ENCODE peak calls at places on chromosomes 11 and 22, in six cellular contexts. A is right lobe of liver, K is natural killer cell, E is BJ, I is WTC11, J is left ventricle myocardium inferior. V is an unnamed sample.

GRCh38 chr11:102393272-102393730 is 46.3 kb downstream of the BIRC2 start:
- DNase-seq in A (no peak), K (no peak), E (no peak), I (no peak), J (no peak), V (no peak)

GRCh38 chr22:31106651-31107205 is 640 bp downstream of the SELENOM start:
- DNase-seq in A (no peak), K (no peak), E (no peak), I (no peak), J (no peak), V (no peak)

GRCh38 chr11:33685061-33685460 is 15.6 kb downstream of the C11orf91 start:
- DNase-seq in A (no peak), K (no peak), E (no peak), I (no peak), J (no peak), V (no peak)

GRCh38 chr22:26883393-26883792 is 226.0 kb downstream of the MIAT start:
- DNase-seq in A (no peak), K (no peak), E (no peak), I (no peak), J (no peak), V (no peak)

GRCh38 chr11:57566035-57566504 is 1.4 kb downstream of the UBE2L6 start:
- DNase-seq in A (no peak), K (no peak), E (no peak), I (no peak), J (no peak), V (no peak)

GRCh38 chr11:15158351-15159015 is 43.8 kb downstream of the INSC start:
- DNase-seq in A (no peak), K (no peak), E (peak; percentile 52), I (no peak), J (no peak), V (no peak)

GRCh38 chr11:117841582-117842031 is 17.1 kb upstream of the FXYD2 start:
- DNase-seq in A (peak; percentile 28), K (peak; percentile 4), E (no peak), I (no peak), J (no peak), V (no peak)

GRCh38 chr11:18384157-18384641 is 10.2 kb upstream of the LDHA start:
- DNase-seq in A (peak; percentile 68), K (no peak), E (peak; percentile 96), I (no peak), J (peak; percentile 48), V (no peak)

GRCh38 chr22:49934891-49935557 is 16.6 kb downstream of the CRELD2 start:
- DNase-seq in A (peak; percentile 88), K (peak; percentile 72), E (no peak), I (peak; percentile 79), J (peak; percentile 90), V (peak; percentile 84)

GRCh38 chr11:132655187-132655855 is 877.0 kb downstream of the OPCML start:
- DNase-seq in A (no peak), K (no peak), E (no peak), I (no peak), J (no peak), V (no peak)

GRCh38 chr11:370087-370941 is 1.0 kb downstream of the B4GALNT4 start:
- DNase-seq in A (peak; percentile 55), K (no peak), E (no peak), I (peak; percentile 73), J (no peak), V (no peak)

GRCh38 chr11:108516125-108516524 is 17.9 kb upstream of the POGLUT3 start:
- DNase-seq in A (no peak), K (no peak), E (no peak), I (no peak), J (no peak), V (no peak)

GRCh38 chr11:100403817-100404216 is 283.3 kb upstream of the ARHGAP42 start:
- DNase-seq in A (no peak), K (no peak), E (peak; percentile 37), I (no peak), J (no peak), V (no peak)

GRCh38 chr22:39498802-39499201 is 3.3 kb upstream of the MIEF1 start:
- DNase-seq in A (peak; percentile 22), K (no peak), E (no peak), I (no peak), J (no peak), V (no peak)

GRCh38 chr11:128928400-128928799 is 14.3 kb downstream of the TP53AIP1 start:
- DNase-seq in A (no peak), K (no peak), E (no peak), I (no peak), J (no peak), V (no peak)

GRCh38 chr22:40070701-40071100 is 75.9 kb downstream of the FAM83F start:
- DNase-seq in A (no peak), K (no peak), E (peak; percentile 19), I (no peak), J (no peak), V (no peak)

GRCh38 chr22:41021655-41022454 is 70.5 kb upstream of the EP300 start:
- DNase-seq in A (peak; percentile 75), K (peak; percentile 32), E (no peak), I (peak; percentile 69), J (peak; percentile 75), V (peak; percentile 11)

GRCh38 chr11:125910450-125910849 is 6.1 kb downstream of the DDX25 start:
- DNase-seq in A (no peak), K (no peak), E (no peak), I (no peak), J (no peak), V (no peak)

GRCh38 chr11:272195-272930 is 5.8 kb upstream of the NLRP6 start:
- DNase-seq in A (no peak), K (no peak), E (no peak), I (no peak), J (no peak), V (no peak)

GRCh38 chr11:47992959-47993820 is 12.8 kb downstream of the PTPRJ start:
- DNase-seq in A (peak; percentile 19), K (no peak), E (peak; percentile 29), I (no peak), J (no peak), V (no peak)

GRCh38 chr11:47994417-47994816 is 14.1 kb downstream of the PTPRJ start:
- DNase-seq in A (peak; percentile 27), K (no peak), E (no peak), I (no peak), J (no peak), V (no peak)

GRCh38 chr11:47989779-47990178 is 9.4 kb downstream of the PTPRJ start:
- DNase-seq in A (no peak), K (no peak), E (no peak), I (no peak), J (no peak), V (no peak)

GRCh38 chr11:47991266-47991830 is 11.0 kb downstream of the PTPRJ start:
- DNase-seq in A (no peak), K (no peak), E (no peak), I (no peak), J (no peak), V (no peak)

DNA sequence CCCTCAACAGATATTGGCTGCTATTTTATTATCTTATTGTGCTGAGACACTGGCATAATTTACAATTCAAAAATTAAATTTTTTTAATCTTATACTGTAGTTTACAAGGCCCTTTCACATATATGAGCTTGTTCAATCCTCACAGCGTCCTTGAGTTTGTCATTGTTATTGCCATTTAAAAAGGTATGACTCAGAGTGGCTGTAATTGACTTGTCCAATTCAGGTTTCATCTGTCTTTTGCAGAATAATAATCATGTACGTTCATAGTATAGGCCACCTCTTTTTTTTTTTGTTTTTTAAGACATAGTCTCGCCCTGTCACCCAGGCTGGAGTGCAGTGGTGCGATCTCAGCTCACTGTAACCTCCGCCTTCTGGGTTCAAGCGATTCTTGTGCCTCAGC is 11.5 kb downstream of the PTPRJ start:
- DNase-seq in A (no peak), K (no peak), E (no peak), I (no peak), J (no peak), V (no peak)
- TF ChIP-seq CTCF in A (no peak), K (no peak), E (no peak), I (no peak), J (no peak), V (no peak)

DNA sequence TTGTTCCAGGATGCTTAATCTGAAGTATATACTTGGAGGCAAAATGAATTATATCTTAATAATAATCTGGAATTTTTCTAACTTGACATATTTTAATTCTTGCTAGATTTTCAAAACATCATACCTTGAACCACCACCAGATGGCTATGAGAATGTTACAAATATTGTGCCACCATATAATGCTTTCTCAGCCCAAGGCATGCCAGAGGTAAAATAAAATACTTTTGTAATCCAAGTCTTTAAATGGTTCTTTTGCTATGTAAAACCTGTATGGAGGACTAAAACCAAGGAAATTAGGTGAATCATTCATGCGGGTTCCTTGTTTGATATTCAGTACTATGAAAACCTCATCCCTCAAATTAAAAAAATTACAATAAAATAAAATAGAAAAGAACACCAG is 14.4 kb downstream of the NAALAD2 start:
- DNase-seq in A (no peak), K (no peak), E (no peak), I (no peak), J (no peak), V (no peak)
- TF ChIP-seq CTCF in A (no peak), K (no peak), E (no peak), I (no peak), J (no peak), V (no peak)

DNA sequence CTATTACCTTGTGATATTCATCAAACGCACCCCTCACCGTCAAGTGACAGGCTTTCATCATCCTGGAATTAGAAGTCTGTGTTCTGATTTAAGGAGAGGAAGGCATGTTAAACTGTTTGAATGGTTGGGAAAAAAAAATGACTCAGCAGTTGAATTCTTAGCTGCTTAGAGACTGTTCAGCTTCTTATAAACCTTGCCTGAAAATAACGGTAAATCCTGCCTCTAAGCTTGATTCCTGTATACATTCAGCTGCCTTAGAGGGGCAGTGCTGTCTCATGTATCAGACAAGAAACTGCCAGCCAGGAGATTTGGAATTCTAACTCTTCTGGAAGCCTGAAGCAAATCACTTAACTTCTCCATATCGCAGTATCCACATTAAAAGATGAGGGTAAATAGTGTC is 437.4 kb downstream of the JRKL start:
- DNase-seq in A (no peak), K (no peak), E (no peak), I (no peak), J (no peak), V (no peak)
- TF ChIP-seq CTCF in A (peak; percentile 19), K (no peak), E (no peak), I (no peak), J (peak; percentile 57), V (no peak)

DNA sequence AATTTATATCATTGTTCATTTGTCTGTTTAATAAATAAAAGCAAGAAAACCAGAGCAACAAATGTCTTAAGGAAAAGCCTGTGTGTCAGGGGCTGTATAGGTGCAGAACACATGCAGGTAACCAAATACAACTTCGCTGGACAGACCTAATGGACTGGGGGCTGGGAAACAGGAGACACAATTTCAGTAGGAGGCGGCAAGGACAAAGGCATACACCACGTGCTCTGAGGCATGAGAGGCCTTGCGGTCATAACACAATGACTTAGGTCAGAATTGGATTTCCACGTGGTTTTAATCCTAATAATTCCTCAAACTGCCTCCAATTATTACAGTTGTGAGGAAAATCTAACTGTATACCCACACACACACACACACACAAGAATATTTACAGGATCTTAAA is 8.7 kb upstream of the GLB1L3 start:
- DNase-seq in A (no peak), K (no peak), E (no peak), I (no peak), J (no peak), V (no peak)
- TF ChIP-seq CTCF in A (no peak), K (no peak), E (no peak), I (no peak), J (no peak), V (no peak)

GRCh38 chr22:44661659-44662569 is 40.1 kb upstream of the PRR5 start:
- DNase-seq in A (peak; percentile 37), K (no peak), E (no peak), I (no peak), J (no peak), V (no peak)
- TF ChIP-seq CTCF in A (no peak), K (no peak), E (no peak), I (no peak), J (no peak), V (no peak)

V was measured in CD4-positive, alpha-beta T cell.